ENCODE peak calls at places on chromosomes 11 and 22, in four cellular contexts. Y is lung, V is cardiac muscle cell, K is AG04450. O is an unnamed sample. For H3K9me3, the result is how much of the 10 kb centered on the place peaks cover.

GRCh38 chr11:119652907-119653659 is 75.9 kb downstream of the NECTIN1 start:
- DNase-seq in Y (no peak), V (no peak), K (no peak), O (no peak)

GRCh38 chr22:17090550-17090949 is 5.8 kb downstream of the IL17RA start:
- DNase-seq in Y (no peak), V (no peak), K (no peak), O (no peak)

GRCh38 chr11:130070109-130070828 is 575 bp downstream of the APLP2 start:
- DNase-seq in Y (peak), V (peak), K (no peak), O (peak)

GRCh38 chr11:20309626-20310025 is 53.9 kb upstream of the HTATIP2 start:
- DNase-seq in Y (no peak), V (no peak), K (no peak), O (no peak)

GRCh38 chr22:44201556-44202129 is 20.9 kb downstream of the PARVG start:
- DNase-seq in Y (no peak), V (no peak), K (no peak), O (no peak)

GRCh38 chr11:133787379-133788103 is 57.8 kb downstream of the SPATA19 start:
- DNase-seq in Y (no peak), V (peak), K (no peak), O (no peak)

GRCh38 chr11:89477175-89477574 is 14.0 kb downstream of the NOX4 start:
- DNase-seq in Y (no peak), V (no peak), K (no peak), O (no peak)

GRCh38 chr11:113023228-113023627 is 62.0 kb downstream of the NCAM1 start:
- DNase-seq in Y (no peak), V (no peak), K (no peak), O (no peak)

GRCh38 chr11:69320756-69321741 is 27.1 kb downstream of the MYEOV start:
- DNase-seq in Y (no peak), V (no peak), K (no peak), O (no peak)

GRCh38 chr22:33302049-33302545 is 243.9 kb upstream of the SYN3 start:
- DNase-seq in Y (peak), V (peak), K (peak), O (peak)
- TF ChIP-seq CTCF in Y (peak), V (peak), K (peak), O (peak)

GRCh38 chr11:14953904-14954303 is 18.2 kb downstream of the CALCA start:
- DNase-seq in Y (no peak), V (no peak), K (no peak), O (no peak)

GRCh38 chr11:14954581-14954980 is 17.6 kb downstream of the CALCA start:
- DNase-seq in Y (no peak), V (no peak), K (no peak), O (no peak)

GRCh38 chr11:14956111-14956510 is 16.0 kb downstream of the CALCA start:
- DNase-seq in Y (no peak), V (no peak), K (no peak), O (no peak)
- H3K9me3 ChIP-seq in Y (under half), V (under half), K (under half), O (under half)

GRCh38 chr22:46066691-46067090 is 83.6 kb upstream of the PPARA start:
- DNase-seq in Y (no peak), V (no peak), K (no peak), O (no peak)

GRCh38 chr22:46064966-46065666 is 85.2 kb upstream of the PPARA start:
- DNase-seq in Y (no peak), V (no peak), K (no peak), O (peak)

GRCh38 chr22:46064236-46064965 is 85.9 kb upstream of the PPARA start:
- DNase-seq in Y (no peak), V (no peak), K (no peak), O (peak)

GRCh38 chr22:46067159-46068111 is 82.9 kb upstream of the PPARA start:
- DNase-seq in Y (no peak), V (no peak), K (no peak), O (no peak)

DNA sequence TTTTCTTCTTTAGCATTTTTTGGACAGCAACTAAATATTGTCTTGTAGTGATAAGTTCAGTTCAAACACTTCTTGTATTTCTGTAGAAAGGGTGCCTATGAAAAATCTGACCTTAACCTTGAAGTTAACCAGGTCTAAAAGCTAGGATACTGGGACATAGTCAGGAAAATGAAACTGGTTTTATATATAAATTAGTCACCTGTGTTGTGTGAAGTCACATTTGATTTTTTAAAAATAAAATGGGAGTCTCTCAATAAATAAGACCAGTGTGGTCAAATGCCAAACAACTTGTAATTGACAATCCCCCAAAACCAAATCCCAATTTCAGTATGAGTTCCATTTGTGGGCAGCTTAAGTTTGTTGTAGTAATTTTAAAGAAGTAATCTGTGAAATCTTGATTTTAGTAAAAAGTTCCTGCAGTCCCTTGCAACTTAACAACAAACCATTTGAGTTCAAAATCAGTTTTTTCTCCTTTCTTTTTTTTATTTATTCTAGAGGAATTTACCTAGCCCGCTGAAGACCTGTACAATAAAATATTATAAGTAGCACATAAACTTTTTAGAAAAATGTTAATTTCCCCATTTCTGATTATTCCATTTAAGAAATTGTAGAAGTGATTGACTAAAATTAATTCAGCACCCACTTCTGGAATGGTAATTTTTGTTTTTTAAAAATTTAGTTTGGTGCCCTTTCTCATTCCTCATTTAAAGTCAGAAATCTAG is 84.4 kb upstream of the PPARA start:
- DNase-seq in Y (no peak), V (no peak), K (no peak), O (no peak)
- H3K27ac ChIP-seq in Y (peak), V (no peak), K (no peak), O (peak)

GRCh38 chr11:3016861-3017260 is 24.7 kb upstream of the NAP1L4 start:
- DNase-seq in Y (no peak), V (no peak), K (no peak), O (no peak)
- TF ChIP-seq CTCF in Y (no peak), V (no peak), K (no peak), O (no peak)

GRCh38 chr11:132540586-132540985 is 991.7 kb downstream of the OPCML start:
- DNase-seq in Y (no peak), V (no peak), K (no peak), O (no peak)
- H3K9me3 ChIP-seq in Y (under half), V (under half), K (under half), O (under half)

DNA sequence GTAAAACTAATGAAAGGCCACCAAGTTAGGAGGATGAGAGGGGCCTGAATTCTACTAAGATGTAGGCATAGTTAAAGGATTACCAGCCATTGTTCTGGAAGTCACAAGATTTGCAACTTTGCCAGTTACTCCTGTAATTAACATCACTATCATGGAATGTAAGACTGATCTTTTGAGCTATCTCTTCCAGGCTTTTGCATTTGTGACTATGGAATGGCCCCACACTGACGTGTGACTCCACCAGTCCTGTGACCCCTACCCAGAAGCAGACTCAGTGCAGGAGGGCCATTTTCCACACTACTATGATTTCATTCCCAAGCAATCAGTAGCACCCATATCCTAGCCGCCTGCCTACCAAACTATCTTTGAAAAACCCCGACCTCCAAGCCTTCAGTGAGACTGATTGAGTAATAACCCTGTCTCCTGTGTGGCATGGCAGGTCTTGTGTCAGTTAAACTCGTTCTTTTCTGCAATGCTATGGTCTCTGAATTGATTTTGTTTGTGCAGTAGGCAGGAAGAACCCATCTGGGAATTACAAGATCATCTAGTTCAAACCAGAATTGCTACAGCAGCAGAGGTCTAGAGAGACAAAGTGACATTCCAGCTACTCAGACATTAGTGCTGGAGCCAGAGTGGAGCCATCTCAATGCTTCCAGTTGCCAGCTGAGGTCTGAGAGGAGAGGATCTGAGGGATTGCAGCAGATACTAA is 1.9 kb upstream of the CTSF start:
- DNase-seq in Y (no peak), V (peak), K (no peak), O (no peak)
- H3K27ac ChIP-seq in Y (no peak), V (peak), K (no peak), O (no peak)

DNA sequence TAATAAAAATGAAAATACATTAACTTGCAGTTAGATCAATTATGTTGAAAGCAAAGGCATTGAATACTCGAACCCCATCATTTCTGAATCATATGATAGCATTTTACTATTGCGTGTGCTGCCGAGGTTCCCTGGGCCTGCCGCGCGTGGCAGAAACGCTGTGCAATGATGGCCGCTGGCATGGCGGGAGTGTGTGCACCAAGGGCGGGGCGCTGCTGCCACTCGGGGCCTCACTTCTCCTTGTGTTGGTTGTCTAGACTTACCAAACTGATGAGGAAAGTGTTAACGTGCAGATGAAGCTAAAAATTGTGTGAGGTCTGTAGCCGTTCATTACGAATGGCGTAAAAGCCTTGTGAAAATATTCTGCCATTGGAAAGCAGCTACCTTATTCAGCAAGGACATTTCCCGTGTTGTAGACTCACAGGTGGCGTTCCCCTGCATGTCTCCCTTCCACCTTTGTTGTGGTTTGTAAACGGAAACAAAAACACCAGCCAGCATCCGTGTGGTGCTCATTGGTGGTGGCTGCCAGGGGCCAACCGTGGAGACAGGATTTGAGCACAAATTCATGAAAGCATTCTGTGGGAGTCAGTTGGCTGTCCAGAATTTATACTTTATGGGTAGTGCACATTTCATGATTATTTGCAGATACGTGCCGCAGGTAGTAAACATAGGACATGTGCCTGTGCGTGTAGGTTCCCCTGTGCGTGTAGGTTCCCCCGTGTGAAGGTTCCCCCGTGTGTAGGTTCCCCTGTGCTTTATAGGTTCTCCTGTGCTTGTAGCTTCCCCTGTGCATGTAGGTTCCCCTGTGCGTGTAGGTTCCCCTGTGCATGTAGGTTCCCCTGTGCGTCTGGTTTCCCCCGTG is 5.9 kb upstream of the GRAMD4 start:
- DNase-seq in Y (no peak), V (no peak), K (no peak), O (no peak)
- TF ChIP-seq CTCF in Y (no peak), V (no peak), K (no peak), O (no peak)